ENCODE peak calls at places on chromosomes 7 and 10, in nine cellular contexts. One of them, this sample, is unnamed.

GRCh38 chr7:34121366-34121765 is 216.0 kb downstream of the BMPER start:
- DNase-seq in right lobe of liver: no peak
- DNase-seq in body of pancreas: no peak
- DNase-seq in adrenal gland: no peak
- DNase-seq in GM12878: no peak
- DNase-seq in A549: no peak
- DNase-seq in spleen: no peak
- DNase-seq in HCT116: no peak
- DNase-seq in prostate gland: no peak
- DNase-seq in this sample: no peak

GRCh38 chr10:46270086-46270811 is 16.5 kb upstream of the ANTXRL start:
- DNase-seq in GM12878: no peak
- DNase-seq in A549: no peak
- DNase-seq in adrenal gland: no peak
- DNase-seq in HCT116: no peak
- DNase-seq in prostate gland: no peak
- DNase-seq in body of pancreas: no peak
- DNase-seq in right lobe of liver: no peak
- DNase-seq in spleen: peak; percentile 81
- DNase-seq in this sample: no peak

GRCh38 chr7:26460326-26460725 is 168.7 kb downstream of the SNX10 start:
- DNase-seq in prostate gland: no peak
- DNase-seq in adrenal gland: no peak
- DNase-seq in A549: no peak
- DNase-seq in GM12878: no peak
- DNase-seq in spleen: no peak
- DNase-seq in HCT116: no peak
- DNase-seq in right lobe of liver: no peak
- DNase-seq in body of pancreas: no peak
- DNase-seq in this sample: no peak

GRCh38 chr7:55409474-55410225 is 44.5 kb downstream of the LANCL2 start:
- DNase-seq in adrenal gland: no peak
- DNase-seq in body of pancreas: no peak
- DNase-seq in A549: no peak
- DNase-seq in right lobe of liver: no peak
- DNase-seq in HCT116: no peak
- DNase-seq in spleen: no peak
- DNase-seq in GM12878: peak; percentile 1
- DNase-seq in prostate gland: no peak
- DNase-seq in this sample: peak; percentile 46

GRCh38 chr7:117124585-117125220 is 171.4 kb downstream of the ST7 start:
- DNase-seq in A549: peak; percentile 86
- DNase-seq in body of pancreas: peak; percentile 86
- DNase-seq in right lobe of liver: peak; percentile 87
- DNase-seq in spleen: no peak
- DNase-seq in prostate gland: no peak
- DNase-seq in GM12878: peak; percentile 60
- DNase-seq in HCT116: peak; percentile 90
- DNase-seq in adrenal gland: peak; percentile 97
- DNase-seq in this sample: no peak

GRCh38 chr7:94043299-94043698 is 39.1 kb upstream of the BET1 start:
- DNase-seq in adrenal gland: no peak
- DNase-seq in GM12878: no peak
- DNase-seq in A549: no peak
- DNase-seq in right lobe of liver: no peak
- DNase-seq in spleen: no peak
- DNase-seq in prostate gland: no peak
- DNase-seq in body of pancreas: no peak
- DNase-seq in HCT116: no peak
- DNase-seq in this sample: no peak

GRCh38 chr10:118342638-118343020 is 505 bp upstream of the FAM204A start:
- DNase-seq in GM12878: no peak
- DNase-seq in A549: no peak
- DNase-seq in prostate gland: no peak
- DNase-seq in body of pancreas: peak; percentile 13
- DNase-seq in spleen: no peak
- DNase-seq in right lobe of liver: no peak
- DNase-seq in HCT116: no peak
- DNase-seq in adrenal gland: no peak
- DNase-seq in this sample: no peak

GRCh38 chr7:155002411-155003214 is at the start of gene PAXIP1:
- DNase-seq in prostate gland: peak; percentile 15
- DNase-seq in body of pancreas: peak; percentile 50
- DNase-seq in GM12878: no peak
- DNase-seq in right lobe of liver: peak; percentile 65
- DNase-seq in adrenal gland: peak; percentile 23
- DNase-seq in A549: peak; percentile 57
- DNase-seq in HCT116: no peak
- DNase-seq in spleen: peak; percentile 92
- DNase-seq in this sample: peak; percentile 63

GRCh38 chr7:135584362-135585353 is 26.9 kb downstream of the NUP205 start:
- DNase-seq in prostate gland: no peak
- DNase-seq in GM12878: no peak
- DNase-seq in body of pancreas: no peak
- DNase-seq in adrenal gland: no peak
- DNase-seq in spleen: no peak
- DNase-seq in HCT116: no peak
- DNase-seq in right lobe of liver: no peak
- DNase-seq in A549: no peak
- DNase-seq in this sample: no peak

GRCh38 chr7:44846816-44847508 is 925 bp downstream of the H2AZ2 start:
- DNase-seq in GM12878: no peak
- DNase-seq in A549: no peak
- DNase-seq in HCT116: no peak
- DNase-seq in adrenal gland: no peak
- DNase-seq in spleen: no peak
- DNase-seq in body of pancreas: no peak
- DNase-seq in right lobe of liver: no peak
- DNase-seq in prostate gland: no peak
- DNase-seq in this sample: no peak

GRCh38 chr7:128405345-128406146 is 4.2 kb downstream of the IMPDH1 start:
- DNase-seq in right lobe of liver: peak; percentile 56
- DNase-seq in A549: no peak
- DNase-seq in GM12878: no peak
- DNase-seq in prostate gland: no peak
- DNase-seq in HCT116: no peak
- DNase-seq in spleen: peak; percentile 92
- DNase-seq in body of pancreas: peak; percentile 49
- DNase-seq in adrenal gland: no peak
- DNase-seq in this sample: peak; percentile 49
- TF ChIP-seq POLR2A in right lobe of liver: no peak
- TF ChIP-seq POLR2A in A549: peak; percentile 39
- TF ChIP-seq POLR2A in GM12878: peak; percentile 65
- TF ChIP-seq POLR2A in prostate gland: no peak
- TF ChIP-seq POLR2A in HCT116: peak; percentile 54
- TF ChIP-seq POLR2A in spleen: no peak
- TF ChIP-seq POLR2A in body of pancreas: peak; percentile 30
- TF ChIP-seq POLR2A in adrenal gland: no peak
- TF ChIP-seq POLR2A in this sample: peak; percentile 39

GRCh38 chr10:16891375-16892313 is 74.4 kb upstream of the RSU1 start:
- DNase-seq in adrenal gland: peak; percentile 68
- DNase-seq in GM12878: no peak
- DNase-seq in body of pancreas: peak; percentile 33
- DNase-seq in prostate gland: no peak
- DNase-seq in A549: peak; percentile 51
- DNase-seq in right lobe of liver: no peak
- DNase-seq in HCT116: peak; percentile 92
- DNase-seq in spleen: peak; percentile 87
- DNase-seq in this sample: no peak
- TF ChIP-seq POLR2A in adrenal gland: peak; percentile 28
- TF ChIP-seq POLR2A in GM12878: peak; percentile 44
- TF ChIP-seq POLR2A in body of pancreas: peak; percentile 33
- TF ChIP-seq POLR2A in prostate gland: no peak
- TF ChIP-seq POLR2A in A549: no peak
- TF ChIP-seq POLR2A in right lobe of liver: no peak
- TF ChIP-seq POLR2A in HCT116: peak; percentile 100
- TF ChIP-seq POLR2A in spleen: no peak
- TF ChIP-seq POLR2A in this sample: peak; percentile 32

GRCh38 chr10:88966785-88967184 is 14.2 kb upstream of the ACTA2 start:
- DNase-seq in right lobe of liver: no peak
- DNase-seq in prostate gland: no peak
- DNase-seq in GM12878: no peak
- DNase-seq in adrenal gland: no peak
- DNase-seq in spleen: no peak
- DNase-seq in body of pancreas: no peak
- DNase-seq in A549: no peak
- DNase-seq in HCT116: no peak
- DNase-seq in this sample: no peak
- TF ChIP-seq POLR2A in right lobe of liver: no peak
- TF ChIP-seq POLR2A in prostate gland: no peak
- TF ChIP-seq POLR2A in GM12878: no peak
- TF ChIP-seq POLR2A in adrenal gland: no peak
- TF ChIP-seq POLR2A in spleen: no peak
- TF ChIP-seq POLR2A in body of pancreas: no peak
- TF ChIP-seq POLR2A in A549: no peak
- TF ChIP-seq POLR2A in HCT116: no peak
- TF ChIP-seq POLR2A in this sample: no peak

DNA sequence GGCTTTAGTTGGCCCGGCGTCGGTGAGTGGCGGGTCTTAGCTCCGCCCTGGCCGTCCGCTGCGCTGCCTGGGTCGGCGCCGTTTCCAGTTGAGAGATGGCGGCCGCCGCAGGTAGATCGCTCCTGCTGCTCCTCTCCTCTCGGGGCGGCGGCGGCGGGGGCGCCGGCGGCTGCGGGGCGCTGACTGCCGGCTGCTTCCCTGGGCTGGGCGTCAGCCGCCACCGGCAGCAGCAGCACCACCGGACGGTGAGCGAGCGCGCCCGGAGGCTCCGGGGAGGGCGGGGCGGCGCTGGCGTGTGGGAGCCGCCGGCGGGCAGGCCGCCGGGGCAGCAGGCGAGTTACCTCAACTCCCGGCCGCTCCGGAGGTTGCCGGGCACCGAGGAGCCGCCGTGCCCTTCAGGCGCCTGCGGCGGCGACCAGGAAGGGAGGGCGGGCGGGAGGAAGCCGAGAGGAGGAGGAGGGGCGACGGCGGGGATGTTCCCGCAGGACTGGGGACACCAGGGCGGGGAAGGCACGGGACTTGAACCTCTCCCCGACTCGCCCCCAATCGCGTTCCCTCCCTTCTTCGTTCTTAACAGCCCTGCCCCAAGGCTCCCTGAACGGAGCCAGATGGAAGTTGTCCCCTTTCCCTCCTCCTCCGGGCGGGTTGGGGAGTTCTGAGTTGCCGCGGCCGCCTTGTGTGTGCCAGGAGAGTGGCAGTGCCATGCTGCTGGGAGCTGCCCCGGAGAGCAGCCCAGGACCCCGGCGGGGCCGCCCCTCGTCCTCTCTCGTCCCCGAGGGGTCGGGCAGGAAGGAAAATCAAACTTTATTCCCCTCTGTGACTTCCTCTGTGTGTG is at the start of gene MCU:
- DNase-seq in adrenal gland: peak; percentile 96
- DNase-seq in right lobe of liver: peak; percentile 96
- DNase-seq in GM12878: no peak
- DNase-seq in spleen: peak; percentile 98
- DNase-seq in A549: peak; percentile 97
- DNase-seq in body of pancreas: peak; percentile 95
- DNase-seq in prostate gland: peak; percentile 97
- DNase-seq in HCT116: no peak
- DNase-seq in this sample: peak; percentile 47
- TF ChIP-seq POLR2A in adrenal gland: peak; percentile 60
- TF ChIP-seq POLR2A in right lobe of liver: peak; percentile 97
- TF ChIP-seq POLR2A in GM12878: peak; percentile 86
- TF ChIP-seq POLR2A in spleen: peak; percentile 49
- TF ChIP-seq POLR2A in A549: peak; percentile 78
- TF ChIP-seq POLR2A in body of pancreas: peak; percentile 90
- TF ChIP-seq POLR2A in prostate gland: peak; percentile 94
- TF ChIP-seq POLR2A in HCT116: peak; percentile 68
- TF ChIP-seq POLR2A in this sample: peak; percentile 75

GRCh38 chr10:112949875-112950507 is at the start of gene TCF7L2:
- DNase-seq in prostate gland: peak; percentile 97
- DNase-seq in HCT116: peak; percentile 100
- DNase-seq in adrenal gland: peak; percentile 97
- DNase-seq in spleen: peak; percentile 93
- DNase-seq in body of pancreas: peak; percentile 96
- DNase-seq in A549: peak; percentile 98
- DNase-seq in right lobe of liver: peak; percentile 97
- DNase-seq in GM12878: no peak
- DNase-seq in this sample: peak; percentile 74
- TF ChIP-seq POLR2A in prostate gland: peak; percentile 77
- TF ChIP-seq POLR2A in HCT116: no peak
- TF ChIP-seq POLR2A in adrenal gland: no peak
- TF ChIP-seq POLR2A in spleen: peak; percentile 41
- TF ChIP-seq POLR2A in body of pancreas: peak; percentile 24
- TF ChIP-seq POLR2A in A549: no peak
- TF ChIP-seq POLR2A in right lobe of liver: peak; percentile 80
- TF ChIP-seq POLR2A in GM12878: no peak
- TF ChIP-seq POLR2A in this sample: peak; percentile 41